ENCODE peak calls at places on chromosome 13, in four cellular contexts. A is A549, N is SK-N-SH, K is HepG2. M is an unnamed sample.

GRCh38 chr13:69264362-69265334 is 843.0 kb upstream of the ATXN8OS start:
- DNase-seq in A (no peak), N (no peak), K (no peak), M (no peak)

GRCh38 chr13:76038920-76039716 is 403.0 kb downstream of the LMO7 start:
- DNase-seq in A (no peak), N (no peak), K (no peak), M (no peak)

GRCh38 chr13:35501721-35502235 is 25.3 kb upstream of the MAB21L1 start:
- DNase-seq in A (no peak), N (no peak), K (no peak), M (no peak)

GRCh38 chr13:68727165-68727564 is 1380.5 kb upstream of the ATXN8OS start:
- DNase-seq in A (no peak), N (no peak), K (no peak), M (no peak)

GRCh38 chr13:95050800-95051620 is 250.2 kb downstream of the ABCC4 start:
- DNase-seq in A (no peak), N (no peak), K (no peak), M (no peak)

GRCh38 chr13:101785858-101786257 is 333.4 kb downstream of the ITGBL1 start:
- DNase-seq in A (peak; percentile 45), N (peak; percentile 22), K (peak; percentile 17), M (no peak)

GRCh38 chr13:36074659-36075058 is 56.5 kb downstream of the DCLK1 start:
- DNase-seq in A (no peak), N (no peak), K (no peak), M (no peak)

GRCh38 chr13:97298816-97299215 is 76.7 kb downstream of the MBNL2 start:
- DNase-seq in A (no peak), N (no peak), K (no peak), M (no peak)

GRCh38 chr13:21287331-21287907 is 111.0 kb downstream of the MRPL57 start:
- DNase-seq in A (no peak), N (no peak), K (no peak), M (no peak)

GRCh38 chr13:69948016-69948415 is 159.6 kb upstream of the ATXN8OS start:
- DNase-seq in A (no peak), N (no peak), K (no peak), M (peak; percentile 59)

GRCh38 chr13:80753951-80754350 is 413.0 kb upstream of the SPRY2 start:
- DNase-seq in A (no peak), N (no peak), K (no peak), M (no peak)

GRCh38 chr13:97762141-97762540 is 191.3 kb upstream of the IPO5 start:
- DNase-seq in A (no peak), N (no peak), K (no peak), M (no peak)

GRCh38 chr13:46759861-46760260 is 37.1 kb downstream of the ESD start:
- DNase-seq in A (peak; percentile 34), N (no peak), K (no peak), M (no peak)

GRCh38 chr13:112343591-112343990 is 32.6 kb upstream of the SPACA7 start:
- DNase-seq in A (no peak), N (no peak), K (no peak), M (no peak)

GRCh38 chr13:80341098-80341701 is at the start of gene SPRY2:
- DNase-seq in A (peak; percentile 92), N (peak; percentile 92), K (peak; percentile 94), M (no peak)

GRCh38 chr13:35157143-35157755 is 215.2 kb downstream of the NBEA start:
- DNase-seq in A (peak; percentile 56), N (peak; percentile 43), K (peak; percentile 31), M (peak; percentile 33)

GRCh38 chr13:31236211-31236786 is 36.5 kb downstream of the B3GLCT start:
- DNase-seq in A (peak; percentile 26), N (peak; percentile 52), K (peak; percentile 31), M (no peak)

GRCh38 chr13:79776538-79776937 is 295.6 kb downstream of the NDFIP2 start:
- DNase-seq in A (no peak), N (no peak), K (no peak), M (no peak)

GRCh38 chr13:52848455-52849190 is at the start of gene PCDH8:
- DNase-seq in A (no peak), N (peak; percentile 93), K (no peak), M (no peak)

GRCh38 chr13:62130016-62130970 is 714.6 kb upstream of the PCDH20 start:
- DNase-seq in A (no peak), N (no peak), K (no peak), M (no peak)

GRCh38 chr13:48828962-48829405 is 146.7 kb upstream of the FNDC3A start:
- DNase-seq in A (peak; percentile 18), N (peak; percentile 6), K (no peak), M (no peak)

GRCh38 chr13:101308247-101309013 is 107.9 kb downstream of the NALCN start:
- DNase-seq in A (no peak), N (no peak), K (no peak), M (no peak)

GRCh38 chr13:34011552-34012085 is 193.7 kb downstream of the RFC3 start:
- DNase-seq in A (peak; percentile 47), N (no peak), K (peak; percentile 96), M (no peak)

GRCh38 chr13:74287672-74288169 is 153.5 kb upstream of the KLF12 start:
- DNase-seq in A (peak; percentile 19), N (peak; percentile 56), K (peak; percentile 89), M (no peak)

GRCh38 chr13:54787754-54788153 is 1759.1 kb downstream of the OLFM4 start:
- DNase-seq in A (no peak), N (no peak), K (no peak), M (no peak)

GRCh38 chr13:102707465-102707864 is 12.6 kb upstream of the METTL21C start:
- DNase-seq in A (peak; percentile 32), N (peak; percentile 53), K (no peak), M (no peak)

GRCh38 chr13:65378943-65379519 is 1851.1 kb downstream of the PCDH9 start:
- DNase-seq in A (peak; percentile 18), N (no peak), K (no peak), M (no peak)

GRCh38 chr13:69108486-69108885 is 999.1 kb upstream of the ATXN8OS start:
- DNase-seq in A (peak; percentile 28), N (no peak), K (no peak), M (no peak)

GRCh38 chr13:66532146-66532545 is 698.0 kb downstream of the PCDH9 start:
- DNase-seq in A (peak; percentile 26), N (no peak), K (no peak), M (no peak)

GRCh38 chr13:74290324-74290773 is 156.1 kb upstream of the KLF12 start:
- DNase-seq in A (peak; percentile 54), N (peak; percentile 47), K (peak; percentile 9), M (no peak)

GRCh38 chr13:28467034-28467433 is 27.9 kb downstream of the FLT1 start:
- DNase-seq in A (no peak), N (no peak), K (no peak), M (no peak)

GRCh38 chr13:66171821-66172220 is 1058.3 kb downstream of the PCDH9 start:
- DNase-seq in A (no peak), N (peak; percentile 10), K (no peak), M (no peak)

GRCh38 chr13:31322025-31322424 is 122.2 kb downstream of the B3GLCT start:
- DNase-seq in A (no peak), N (no peak), K (no peak), M (no peak)

GRCh38 chr13:44989941-44990340 is 603 bp downstream of the GPALPP1 start:
- DNase-seq in A (no peak), N (peak; percentile 22), K (no peak), M (no peak)
- TF ChIP-seq PBX3 in A (no peak), N (no peak), K (no peak), M (no peak)

DNA sequence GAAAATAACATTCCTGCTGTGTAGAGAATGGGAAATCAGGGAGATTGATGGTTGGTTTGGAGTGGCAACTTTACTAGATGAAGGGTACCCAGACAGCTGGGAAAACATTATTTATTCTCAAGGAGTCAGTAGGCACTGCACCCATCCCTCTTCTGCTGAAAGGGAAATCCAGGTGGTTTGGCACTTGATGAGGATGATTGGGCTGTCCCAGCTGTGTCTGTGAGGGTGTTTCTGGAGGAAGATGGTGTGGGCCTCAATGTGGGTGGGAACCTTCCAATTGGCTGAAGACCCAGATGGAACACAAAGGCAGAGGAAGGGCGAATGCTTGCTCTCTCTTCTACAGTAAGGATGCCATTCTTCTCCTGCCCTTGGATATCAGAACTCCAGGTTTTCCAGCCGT is 10.4 kb upstream of the SACS start:
- DNase-seq in A (no peak), N (no peak), K (no peak), M (no peak)
- TF ChIP-seq PBX3 in A (no peak), N (no peak), K (no peak), M (no peak)

GRCh38 chr13:108895220-108895704 is 265.9 kb downstream of the MYO16 start:
- DNase-seq in A (peak; percentile 56), N (peak; percentile 38), K (peak; percentile 36), M (no peak)
- TF ChIP-seq PBX3 in A (no peak), N (no peak), K (no peak), M (no peak)

GRCh38 chr13:25169951-25170553 is 2.0 kb downstream of the AMER2 start:
- DNase-seq in A (no peak), N (peak; percentile 22), K (no peak), M (no peak)
- TF ChIP-seq PBX3 in A (no peak), N (no peak), K (no peak), M (no peak)

DNA sequence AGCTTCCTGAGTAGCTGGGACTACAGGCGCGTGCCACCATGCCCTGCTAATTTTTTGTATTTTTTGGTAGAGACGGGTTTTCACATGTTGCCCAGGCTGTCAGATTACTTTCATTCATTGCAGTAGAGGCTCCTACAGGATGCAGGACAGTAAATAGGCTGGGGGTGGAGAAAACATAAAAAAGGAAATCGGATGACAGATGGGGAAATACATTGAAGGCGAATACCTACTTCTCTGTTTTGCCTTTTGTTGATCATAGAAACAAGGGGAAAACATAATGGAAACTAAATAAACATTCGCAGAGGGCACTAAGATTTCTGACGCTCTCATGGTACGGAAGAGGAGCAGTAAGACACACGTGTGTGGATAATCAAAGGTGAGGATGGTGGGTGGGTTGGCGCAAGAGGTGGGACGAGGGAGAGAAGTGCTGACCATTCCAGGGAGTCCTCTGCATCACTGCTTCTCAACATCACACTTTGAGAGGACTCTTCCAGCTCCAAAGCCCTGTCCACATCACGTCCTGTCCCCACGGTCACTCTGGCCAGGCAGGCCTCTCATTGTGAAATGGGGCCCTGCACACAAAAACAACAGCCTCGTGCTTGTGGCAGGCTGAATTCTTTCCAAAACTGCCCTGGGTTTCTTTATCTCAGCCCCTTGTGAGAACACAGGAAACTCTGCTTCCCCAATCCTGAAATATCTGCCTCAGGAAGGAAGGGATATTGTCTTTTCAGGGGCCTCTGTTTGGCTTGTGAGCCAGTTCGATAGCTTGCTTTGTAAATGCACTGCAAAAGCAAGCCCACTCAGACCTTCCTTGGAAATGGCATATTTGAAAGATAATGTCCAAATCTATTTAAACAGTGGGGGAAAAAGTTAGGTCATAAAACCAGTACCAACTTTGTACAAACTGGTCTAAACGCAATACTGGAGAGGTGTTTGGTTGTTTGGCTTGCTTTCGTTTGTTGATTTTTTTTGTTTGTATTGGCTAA is 188.5 kb downstream of the FOXO1 start:
- DNase-seq in A (no peak), N (no peak), K (peak; percentile 75), M (no peak)
- TF ChIP-seq PBX3 in A (no peak), N (no peak), K (no peak), M (no peak)